ENCODE peak calls at places on chromosomes 1 and 21, in five cellular contexts. One of them, this sample, is unnamed.

GRCh38 chr1:206737729-206738222 is 32.8 kb upstream of the IL19 start:
- DNase-seq in effector memory CD8-positive, alpha-beta T cell: no peak
- DNase-seq in T-helper 9 cell: no peak
- DNase-seq in activated T-cell treated with anti-CD3 and anti-CD28 coated beads for 1 hour: no peak
- DNase-seq in MCF 10A: no peak
- DNase-seq in this sample: no peak

GRCh38 chr1:62295921-62296451 is 23.2 kb downstream of the KANK4 start:
- DNase-seq in MCF 10A: peak; percentile 42
- DNase-seq in T-helper 9 cell: no peak
- DNase-seq in activated T-cell treated with anti-CD3 and anti-CD28 coated beads for 1 hour: no peak
- DNase-seq in effector memory CD8-positive, alpha-beta T cell: no peak
- DNase-seq in this sample: no peak

GRCh38 chr1:16237343-16237830 is 404 bp upstream of the CPLANE2 start:
- DNase-seq in activated T-cell treated with anti-CD3 and anti-CD28 coated beads for 1 hour: no peak
- DNase-seq in MCF 10A: no peak
- DNase-seq in T-helper 9 cell: no peak
- DNase-seq in effector memory CD8-positive, alpha-beta T cell: no peak
- DNase-seq in this sample: no peak

GRCh38 chr21:45991606-45992301 is 10.2 kb downstream of the COL6A1 start:
- DNase-seq in MCF 10A: no peak
- DNase-seq in activated T-cell treated with anti-CD3 and anti-CD28 coated beads for 1 hour: no peak
- DNase-seq in T-helper 9 cell: no peak
- DNase-seq in effector memory CD8-positive, alpha-beta T cell: no peak
- DNase-seq in this sample: no peak

GRCh38 chr1:217363319-217363718 is 267.6 kb downstream of the GPATCH2 start:
- DNase-seq in MCF 10A: peak; percentile 17
- DNase-seq in T-helper 9 cell: no peak
- DNase-seq in effector memory CD8-positive, alpha-beta T cell: no peak
- DNase-seq in activated T-cell treated with anti-CD3 and anti-CD28 coated beads for 1 hour: no peak
- DNase-seq in this sample: no peak

GRCh38 chr1:38558476-38559179 is 300.9 kb downstream of the RRAGC start:
- DNase-seq in effector memory CD8-positive, alpha-beta T cell: no peak
- DNase-seq in T-helper 9 cell: no peak
- DNase-seq in activated T-cell treated with anti-CD3 and anti-CD28 coated beads for 1 hour: no peak
- DNase-seq in MCF 10A: no peak
- DNase-seq in this sample: no peak

GRCh38 chr1:221530791-221531190 is 211.1 kb downstream of the DUSP10 start:
- DNase-seq in T-helper 9 cell: no peak
- DNase-seq in MCF 10A: no peak
- DNase-seq in activated T-cell treated with anti-CD3 and anti-CD28 coated beads for 1 hour: no peak
- DNase-seq in effector memory CD8-positive, alpha-beta T cell: no peak
- DNase-seq in this sample: no peak

GRCh38 chr1:164921493-164921892 is 362.5 kb downstream of the PBX1 start:
- DNase-seq in activated T-cell treated with anti-CD3 and anti-CD28 coated beads for 1 hour: no peak
- DNase-seq in MCF 10A: no peak
- DNase-seq in T-helper 9 cell: no peak
- DNase-seq in effector memory CD8-positive, alpha-beta T cell: no peak
- DNase-seq in this sample: no peak

GRCh38 chr1:201639826-201640225 is 100.9 kb downstream of the NAV1 start:
- DNase-seq in activated T-cell treated with anti-CD3 and anti-CD28 coated beads for 1 hour: no peak
- DNase-seq in T-helper 9 cell: no peak
- DNase-seq in effector memory CD8-positive, alpha-beta T cell: no peak
- DNase-seq in MCF 10A: no peak
- DNase-seq in this sample: no peak

This sample was measured in effector CD8-positive, alpha-beta T cell.